ENCODE peak calls at places on chromosomes 4 and X, in eight cellular contexts. One of them, this sample, is unnamed.

GRCh38 chr4:18695733-18696527 is 674.4 kb upstream of the LCORL start:
- DNase-seq in body of pancreas: no peak
- DNase-seq in CD8-positive, alpha-beta memory T cell: no peak
- DNase-seq in aorta: no peak
- DNase-seq in neural progenitor cell: peak; percentile 15
- DNase-seq in K562: no peak
- DNase-seq in heart left ventricle: no peak
- DNase-seq in pancreas: no peak
- DNase-seq in this sample: peak; percentile 18

GRCh38 chrX:2360731-2361130 is 140.0 kb downstream of the DHRSX start:
- DNase-seq in body of pancreas: peak; percentile 13
- DNase-seq in CD8-positive, alpha-beta memory T cell: no peak
- DNase-seq in aorta: no peak
- DNase-seq in neural progenitor cell: no peak
- DNase-seq in K562: peak; percentile 17
- DNase-seq in heart left ventricle: no peak
- DNase-seq in pancreas: no peak
- DNase-seq in this sample: no peak

GRCh38 chr4:10022346-10023049 is 1.2 kb upstream of the SLC2A9 start:
- DNase-seq in body of pancreas: no peak
- DNase-seq in CD8-positive, alpha-beta memory T cell: no peak
- DNase-seq in aorta: no peak
- DNase-seq in neural progenitor cell: peak; percentile 24
- DNase-seq in K562: no peak
- DNase-seq in heart left ventricle: no peak
- DNase-seq in pancreas: no peak
- DNase-seq in this sample: no peak

GRCh38 chr4:71692963-71693362 is 90.9 kb downstream of the GC start:
- DNase-seq in body of pancreas: no peak
- DNase-seq in CD8-positive, alpha-beta memory T cell: no peak
- DNase-seq in aorta: no peak
- DNase-seq in neural progenitor cell: no peak
- DNase-seq in K562: no peak
- DNase-seq in heart left ventricle: no peak
- DNase-seq in pancreas: no peak
- DNase-seq in this sample: no peak

GRCh38 chrX:130726661-130727060 is 176.3 kb downstream of the ENOX2 start:
- DNase-seq in body of pancreas: no peak
- DNase-seq in CD8-positive, alpha-beta memory T cell: no peak
- DNase-seq in aorta: no peak
- DNase-seq in neural progenitor cell: no peak
- DNase-seq in K562: no peak
- DNase-seq in heart left ventricle: no peak
- DNase-seq in pancreas: no peak
- DNase-seq in this sample: no peak

GRCh38 chrX:53188763-53189162 is 36.2 kb downstream of the KDM5C start:
- DNase-seq in body of pancreas: no peak
- DNase-seq in CD8-positive, alpha-beta memory T cell: no peak
- DNase-seq in aorta: no peak
- DNase-seq in neural progenitor cell: no peak
- DNase-seq in K562: peak; percentile 2
- DNase-seq in heart left ventricle: no peak
- DNase-seq in pancreas: no peak
- DNase-seq in this sample: no peak

GRCh38 chrX:40420899-40421729 is 159.7 kb upstream of the ATP6AP2 start:
- DNase-seq in body of pancreas: no peak
- DNase-seq in CD8-positive, alpha-beta memory T cell: no peak
- DNase-seq in aorta: no peak
- DNase-seq in neural progenitor cell: peak; percentile 43
- DNase-seq in K562: no peak
- DNase-seq in heart left ventricle: peak; percentile 56
- DNase-seq in pancreas: no peak
- DNase-seq in this sample: no peak

GRCh38 chr4:244471-244870 is 60.8 kb downstream of the ZNF732 start:
- DNase-seq in body of pancreas: peak; percentile 50
- DNase-seq in CD8-positive, alpha-beta memory T cell: peak; percentile 19
- DNase-seq in aorta: no peak
- DNase-seq in neural progenitor cell: peak; percentile 38
- DNase-seq in K562: peak; percentile 29
- DNase-seq in heart left ventricle: no peak
- DNase-seq in pancreas: no peak
- DNase-seq in this sample: peak; percentile 49

GRCh38 chr4:188178276-188178675 is 39.0 kb downstream of the TRIML1 start:
- DNase-seq in body of pancreas: no peak
- DNase-seq in CD8-positive, alpha-beta memory T cell: no peak
- DNase-seq in aorta: no peak
- DNase-seq in neural progenitor cell: no peak
- DNase-seq in K562: no peak
- DNase-seq in heart left ventricle: no peak
- DNase-seq in pancreas: no peak
- DNase-seq in this sample: no peak

GRCh38 chr4:3254302-3255131 is 5.6 kb downstream of the MSANTD1 start:
- DNase-seq in body of pancreas: no peak
- DNase-seq in CD8-positive, alpha-beta memory T cell: no peak
- DNase-seq in aorta: peak; percentile 55
- DNase-seq in neural progenitor cell: peak; percentile 52
- DNase-seq in K562: no peak
- DNase-seq in heart left ventricle: peak; percentile 55
- DNase-seq in pancreas: no peak
- DNase-seq in this sample: no peak

GRCh38 chr4:13984996-13985780 is 357.7 kb upstream of the BOD1L1 start:
- DNase-seq in body of pancreas: no peak
- DNase-seq in CD8-positive, alpha-beta memory T cell: no peak
- DNase-seq in aorta: no peak
- DNase-seq in neural progenitor cell: no peak
- DNase-seq in K562: no peak
- DNase-seq in heart left ventricle: no peak
- DNase-seq in pancreas: no peak
- DNase-seq in this sample: no peak

GRCh38 chr4:185542626-185543336 is 7.5 kb upstream of the PDLIM3 start:
- DNase-seq in body of pancreas: no peak
- DNase-seq in CD8-positive, alpha-beta memory T cell: no peak
- DNase-seq in aorta: peak; percentile 85
- DNase-seq in neural progenitor cell: no peak
- DNase-seq in K562: no peak
- DNase-seq in heart left ventricle: peak; percentile 78
- DNase-seq in pancreas: peak; percentile 36
- DNase-seq in this sample: no peak

GRCh38 chrX:77448170-77448569 is 981 bp downstream of the FGF16 start:
- DNase-seq in body of pancreas: no peak
- DNase-seq in CD8-positive, alpha-beta memory T cell: no peak
- DNase-seq in aorta: no peak
- DNase-seq in neural progenitor cell: peak; percentile 7
- DNase-seq in K562: no peak
- DNase-seq in heart left ventricle: no peak
- DNase-seq in pancreas: no peak
- DNase-seq in this sample: no peak

GRCh38 chr4:38514465-38515146 is 149.4 kb upstream of the KLF3 start:
- DNase-seq in body of pancreas: no peak
- DNase-seq in CD8-positive, alpha-beta memory T cell: no peak
- DNase-seq in aorta: no peak
- DNase-seq in neural progenitor cell: no peak
- DNase-seq in K562: no peak
- DNase-seq in heart left ventricle: no peak
- DNase-seq in pancreas: no peak
- DNase-seq in this sample: no peak

GRCh38 chr4:87469390-87469789 is 47.0 kb downstream of the NUDT9 start:
- DNase-seq in body of pancreas: no peak
- DNase-seq in CD8-positive, alpha-beta memory T cell: no peak
- DNase-seq in aorta: no peak
- DNase-seq in neural progenitor cell: no peak
- DNase-seq in K562: no peak
- DNase-seq in heart left ventricle: no peak
- DNase-seq in pancreas: no peak
- DNase-seq in this sample: no peak

GRCh38 chrX:68462197-68462596 is 28.9 kb upstream of the OPHN1 start:
- DNase-seq in body of pancreas: no peak
- DNase-seq in CD8-positive, alpha-beta memory T cell: no peak
- DNase-seq in aorta: no peak
- DNase-seq in neural progenitor cell: no peak
- DNase-seq in K562: no peak
- DNase-seq in heart left ventricle: no peak
- DNase-seq in pancreas: no peak
- DNase-seq in this sample: no peak

GRCh38 chr4:87103691-87104187 is 116.7 kb downstream of the KLHL8 start:
- DNase-seq in body of pancreas: no peak
- DNase-seq in CD8-positive, alpha-beta memory T cell: no peak
- DNase-seq in aorta: no peak
- DNase-seq in neural progenitor cell: no peak
- DNase-seq in K562: no peak
- DNase-seq in heart left ventricle: no peak
- DNase-seq in pancreas: no peak
- DNase-seq in this sample: peak; percentile 9

GRCh38 chr4:109433281-109434006 is at the start of gene SEC24B:
- DNase-seq in body of pancreas: peak; percentile 87
- DNase-seq in CD8-positive, alpha-beta memory T cell: peak; percentile 87
- DNase-seq in aorta: peak; percentile 96
- DNase-seq in neural progenitor cell: peak; percentile 92
- DNase-seq in K562: peak; percentile 85
- DNase-seq in heart left ventricle: peak; percentile 95
- DNase-seq in pancreas: peak; percentile 91
- DNase-seq in this sample: peak; percentile 91

GRCh38 chr4:143626134-143626859 is 74.2 kb downstream of the FREM3 start:
- DNase-seq in body of pancreas: peak; percentile 16
- DNase-seq in CD8-positive, alpha-beta memory T cell: no peak
- DNase-seq in aorta: peak; percentile 86
- DNase-seq in neural progenitor cell: no peak
- DNase-seq in K562: no peak
- DNase-seq in heart left ventricle: peak; percentile 68
- DNase-seq in pancreas: peak; percentile 33
- DNase-seq in this sample: no peak

GRCh38 chr4:147336252-147336651 is 144.6 kb upstream of the EDNRA start:
- DNase-seq in body of pancreas: no peak
- DNase-seq in CD8-positive, alpha-beta memory T cell: no peak
- DNase-seq in aorta: no peak
- DNase-seq in neural progenitor cell: no peak
- DNase-seq in K562: no peak
- DNase-seq in heart left ventricle: no peak
- DNase-seq in pancreas: no peak
- DNase-seq in this sample: peak; percentile 81

GRCh38 chr4:165402375-165402774 is 23.6 kb downstream of the CPE start:
- DNase-seq in body of pancreas: no peak
- DNase-seq in CD8-positive, alpha-beta memory T cell: no peak
- DNase-seq in aorta: no peak
- DNase-seq in neural progenitor cell: no peak
- DNase-seq in K562: peak; percentile 17
- DNase-seq in heart left ventricle: no peak
- DNase-seq in pancreas: no peak
- DNase-seq in this sample: no peak

GRCh38 chrX:3733043-3733430 is 19.6 kb upstream of the PRKX start:
- DNase-seq in body of pancreas: no peak
- DNase-seq in CD8-positive, alpha-beta memory T cell: no peak
- DNase-seq in aorta: no peak
- DNase-seq in neural progenitor cell: no peak
- DNase-seq in K562: no peak
- DNase-seq in heart left ventricle: no peak
- DNase-seq in pancreas: no peak
- DNase-seq in this sample: no peak

GRCh38 chrX:101022020-101022419 is 29.9 kb downstream of the TRMT2B start:
- DNase-seq in body of pancreas: no peak
- DNase-seq in CD8-positive, alpha-beta memory T cell: no peak
- DNase-seq in aorta: no peak
- DNase-seq in neural progenitor cell: no peak
- DNase-seq in K562: no peak
- DNase-seq in heart left ventricle: no peak
- DNase-seq in pancreas: no peak
- DNase-seq in this sample: no peak

DNA sequence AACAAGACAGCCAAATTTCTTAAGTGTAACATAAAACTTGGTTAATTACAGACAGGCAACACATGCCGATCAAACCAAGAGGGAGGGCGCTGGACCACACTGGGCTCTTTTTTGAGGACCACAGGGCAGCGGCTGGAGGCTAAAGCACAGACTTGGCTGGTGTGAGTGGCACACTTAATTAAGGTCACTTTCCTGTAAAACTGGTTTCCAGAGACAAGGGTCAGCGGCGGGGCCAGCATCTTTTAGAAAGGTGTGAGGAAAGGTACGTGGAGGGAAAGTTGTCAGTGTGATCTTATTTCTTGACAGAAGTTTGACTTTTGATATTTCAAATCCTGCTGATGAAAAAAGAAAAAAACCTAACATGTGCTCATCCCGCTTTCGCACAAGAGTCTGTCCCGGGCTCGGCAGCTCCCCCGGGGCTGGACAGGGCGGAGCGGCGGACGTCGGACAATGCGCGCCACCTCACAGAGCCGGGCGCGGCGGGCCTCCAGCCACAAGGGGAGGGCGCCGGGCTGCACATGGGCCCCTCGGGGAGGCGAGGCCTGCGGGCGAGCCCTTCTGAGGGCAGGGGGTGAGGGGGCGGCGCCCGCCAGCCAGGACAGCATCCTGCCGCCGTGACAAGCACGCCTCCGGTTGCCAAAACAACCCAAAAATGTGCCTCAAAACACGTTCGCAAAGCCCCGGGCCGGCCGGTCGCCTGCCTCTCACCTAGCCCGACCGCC is 658 bp upstream of the HSPA4L start:
- DNase-seq in body of pancreas: peak; percentile 52
- DNase-seq in CD8-positive, alpha-beta memory T cell: no peak
- DNase-seq in aorta: peak; percentile 89
- DNase-seq in neural progenitor cell: no peak
- DNase-seq in K562: no peak
- DNase-seq in heart left ventricle: peak; percentile 83
- DNase-seq in pancreas: no peak
- DNase-seq in this sample: peak; percentile 4
- H3K27ac ChIP-seq in body of pancreas: peak overlapping the region; percentile 92
- H3K27ac ChIP-seq in CD8-positive, alpha-beta memory T cell: no peak overlapping the region
- H3K27ac ChIP-seq in aorta: no peak overlapping the region
- H3K27ac ChIP-seq in neural progenitor cell: no peak overlapping the region
- H3K27ac ChIP-seq in K562: peak overlapping the region; percentile 75
- H3K27ac ChIP-seq in heart left ventricle: peak overlapping the region; percentile 80
- H3K27ac ChIP-seq in pancreas: peak overlapping the region; percentile 87
- H3K27ac ChIP-seq in this sample: peak overlapping the region; percentile 54

GRCh38 chrX:19799319-19800182 is 87.8 kb downstream of the SH3KBP1 start:
- DNase-seq in body of pancreas: no peak
- DNase-seq in CD8-positive, alpha-beta memory T cell: peak; percentile 18
- DNase-seq in aorta: no peak
- DNase-seq in neural progenitor cell: no peak
- DNase-seq in K562: no peak
- DNase-seq in heart left ventricle: no peak
- DNase-seq in pancreas: no peak
- DNase-seq in this sample: no peak
- H3K27ac ChIP-seq in body of pancreas: no peak overlapping the region
- H3K27ac ChIP-seq in CD8-positive, alpha-beta memory T cell: peak overlapping the region; percentile 67
- H3K27ac ChIP-seq in aorta: no peak overlapping the region
- H3K27ac ChIP-seq in neural progenitor cell: no peak overlapping the region
- H3K27ac ChIP-seq in K562: no peak overlapping the region
- H3K27ac ChIP-seq in heart left ventricle: peak overlapping the region; percentile 19
- H3K27ac ChIP-seq in pancreas: no peak overlapping the region
- H3K27ac ChIP-seq in this sample: no peak overlapping the region

GRCh38 chrX:136255543-136255942 is 4.3 kb upstream of the MAP7D3 start:
- DNase-seq in body of pancreas: no peak
- DNase-seq in CD8-positive, alpha-beta memory T cell: no peak
- DNase-seq in aorta: no peak
- DNase-seq in neural progenitor cell: no peak
- DNase-seq in K562: no peak
- DNase-seq in heart left ventricle: no peak
- DNase-seq in pancreas: no peak
- DNase-seq in this sample: no peak
- H3K27ac ChIP-seq in body of pancreas: no peak overlapping the region
- H3K27ac ChIP-seq in CD8-positive, alpha-beta memory T cell: no peak overlapping the region
- H3K27ac ChIP-seq in aorta: peak overlapping the region; percentile 61
- H3K27ac ChIP-seq in neural progenitor cell: no peak overlapping the region
- H3K27ac ChIP-seq in K562: no peak overlapping the region
- H3K27ac ChIP-seq in heart left ventricle: peak overlapping the region; percentile 15
- H3K27ac ChIP-seq in pancreas: no peak overlapping the region
- H3K27ac ChIP-seq in this sample: no peak overlapping the region

GRCh38 chr4:123787710-123788109 is 391.1 kb downstream of the SPRY1 start:
- DNase-seq in body of pancreas: no peak
- DNase-seq in CD8-positive, alpha-beta memory T cell: no peak
- DNase-seq in aorta: no peak
- DNase-seq in neural progenitor cell: no peak
- DNase-seq in K562: no peak
- DNase-seq in heart left ventricle: no peak
- DNase-seq in pancreas: no peak
- DNase-seq in this sample: no peak
- H3K27ac ChIP-seq in body of pancreas: no peak overlapping the region
- H3K27ac ChIP-seq in CD8-positive, alpha-beta memory T cell: no peak overlapping the region
- H3K27ac ChIP-seq in aorta: no peak overlapping the region
- H3K27ac ChIP-seq in neural progenitor cell: no peak overlapping the region
- H3K27ac ChIP-seq in K562: no peak overlapping the region
- H3K27ac ChIP-seq in heart left ventricle: peak overlapping the region; percentile 53
- H3K27ac ChIP-seq in pancreas: no peak overlapping the region
- H3K27ac ChIP-seq in this sample: no peak overlapping the region

This sample was measured in A673.